ENCODE peak calls at places on chromosomes 4 and X, in seven cellular contexts. L is left ventricle myocardium inferior, V is stomach, B is K562, O is cardiac muscle cell, M is heart left ventricle, R is HFF-Myc. N is an unnamed sample.

GRCh38 chrX:49919617-49920016 is 2.8 kb upstream of the CLCN5 start:
- DNase-seq in L (peak; percentile 42), V (peak; percentile 55), B (peak; percentile 57), O (peak; percentile 89), M (peak; percentile 58), R (no peak), N (no peak)

GRCh38 chr4:175946472-175947116 is 119.0 kb upstream of the WDR17 start:
- DNase-seq in L (no peak), V (no peak), B (no peak), O (peak; percentile 46), M (no peak), R (no peak), N (no peak)

GRCh38 chr4:56906534-56906933 is 1.2 kb upstream of the REST start:
- DNase-seq in L (no peak), V (no peak), B (no peak), O (peak; percentile 9), M (no peak), R (no peak), N (no peak)

GRCh38 chrX:103688949-103689348 is 2.5 kb upstream of the MORF4L2 start:
- DNase-seq in L (no peak), V (no peak), B (peak; percentile 11), O (peak; percentile 59), M (no peak), R (no peak), N (no peak)

GRCh38 chrX:57595381-57595811 is 3.6 kb downstream of the ZXDB start:
- DNase-seq in L (no peak), V (no peak), B (no peak), O (peak; percentile 83), M (no peak), R (peak; percentile 22), N (no peak)

GRCh38 chr4:150385606-150386005 is 196.3 kb upstream of the MAB21L2 start:
- DNase-seq in L (no peak), V (no peak), B (no peak), O (peak; percentile 98), M (peak; percentile 26), R (peak; percentile 76), N (no peak)

GRCh38 chr4:143421609-143422008 is 84.9 kb downstream of the GAB1 start:
- DNase-seq in L (no peak), V (no peak), B (no peak), O (no peak), M (no peak), R (no peak), N (no peak)

GRCh38 chrX:48794993-48795501 is 6.8 kb upstream of the HDAC6 start:
- DNase-seq in L (no peak), V (no peak), B (peak; percentile 28), O (peak; percentile 67), M (no peak), R (peak; percentile 14), N (no peak)

GRCh38 chrX:102765217-102765616 is 44.7 kb downstream of the GPRASP3 start:
- DNase-seq in L (no peak), V (no peak), B (no peak), O (peak; percentile 84), M (no peak), R (peak; percentile 27), N (no peak)

GRCh38 chr4:152536545-152537182 is 772 bp upstream of the FBXW7 start:
- DNase-seq in L (no peak), V (no peak), B (peak; percentile 30), O (peak; percentile 49), M (no peak), R (no peak), N (no peak)

GRCh38 chrX:21883258-21883657 is 27.5 kb downstream of the YY2 start:
- DNase-seq in L (peak; percentile 13), V (no peak), B (no peak), O (peak; percentile 2), M (peak; percentile 29), R (no peak), N (no peak)

GRCh38 chr4:107876096-107876495 is 51.4 kb downstream of the SGMS2 start:
- DNase-seq in L (no peak), V (no peak), B (no peak), O (no peak), M (no peak), R (no peak), N (no peak)

GRCh38 chr4:151314509-151314908 is 10.9 kb downstream of the SH3D19 start:
- DNase-seq in L (no peak), V (no peak), B (no peak), O (no peak), M (no peak), R (no peak), N (no peak)

GRCh38 chr4:158410272-158410671 is 111.4 kb upstream of the RXFP1 start:
- DNase-seq in L (no peak), V (no peak), B (no peak), O (peak; percentile 36), M (no peak), R (no peak), N (no peak)

GRCh38 chr4:107467461-107467860 is 252.6 kb downstream of the PAPSS1 start:
- DNase-seq in L (no peak), V (no peak), B (no peak), O (no peak), M (no peak), R (no peak), N (no peak)

GRCh38 chr4:6562931-6563901 is 11.8 kb upstream of the MAN2B2 start:
- DNase-seq in L (no peak), V (no peak), B (peak; percentile 80), O (peak; percentile 7), M (no peak), R (no peak), N (no peak)

DNA sequence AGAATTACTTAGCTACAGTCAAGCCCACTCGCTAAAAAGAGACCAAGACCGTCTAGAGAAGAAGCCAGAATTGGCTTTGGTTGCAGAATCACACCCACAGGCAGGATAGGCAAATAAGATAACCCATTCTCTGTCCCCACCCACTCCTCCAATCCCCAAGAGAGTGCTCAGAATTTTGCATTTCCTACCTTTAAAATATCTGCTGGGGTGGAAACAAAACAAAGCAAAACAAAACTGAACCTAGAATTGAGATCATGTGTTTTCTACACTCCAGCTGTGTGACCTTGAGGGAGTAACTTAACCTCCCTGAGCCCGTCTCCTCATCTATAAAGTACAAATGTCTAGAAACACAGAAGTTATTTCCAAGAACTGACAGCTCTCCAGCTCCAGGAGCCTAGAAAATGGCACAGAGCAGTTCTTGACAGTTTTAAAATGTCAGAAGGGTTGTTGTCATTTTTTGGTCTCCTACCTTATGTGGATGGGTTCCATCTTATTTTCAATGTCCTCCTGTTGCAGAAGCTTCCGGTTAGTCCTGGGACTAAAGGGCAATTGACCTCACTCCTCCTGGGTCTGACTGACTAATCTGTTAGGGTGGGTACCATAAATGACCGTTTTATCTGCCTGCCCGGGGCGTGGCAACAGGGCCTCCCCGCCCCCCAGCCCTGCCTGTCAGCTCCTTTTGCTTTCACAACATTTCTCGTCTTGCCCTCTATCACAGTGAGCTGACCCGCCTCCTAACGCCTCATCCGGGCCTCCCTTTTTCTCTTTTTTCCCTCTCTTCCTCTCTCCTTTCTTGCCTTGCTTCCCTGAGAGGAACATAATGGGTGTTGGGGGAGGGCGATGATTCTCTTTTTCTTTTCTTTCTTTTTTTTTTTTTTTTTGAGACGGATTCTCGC is 114.0 kb downstream of the RBM47 start:
- DNase-seq in L (no peak), V (peak; percentile 72), B (peak; percentile 82), O (peak; percentile 71), M (no peak), R (no peak), N (peak; percentile 93)
- H3K4me3 ChIP-seq in L (no peak overlapping the region), V (peak overlapping the region; percentile 47), B (peak overlapping the region; percentile 34), O (no peak overlapping the region), M (no peak overlapping the region), R (no peak overlapping the region), N (peak overlapping the region; percentile 37)

DNA sequence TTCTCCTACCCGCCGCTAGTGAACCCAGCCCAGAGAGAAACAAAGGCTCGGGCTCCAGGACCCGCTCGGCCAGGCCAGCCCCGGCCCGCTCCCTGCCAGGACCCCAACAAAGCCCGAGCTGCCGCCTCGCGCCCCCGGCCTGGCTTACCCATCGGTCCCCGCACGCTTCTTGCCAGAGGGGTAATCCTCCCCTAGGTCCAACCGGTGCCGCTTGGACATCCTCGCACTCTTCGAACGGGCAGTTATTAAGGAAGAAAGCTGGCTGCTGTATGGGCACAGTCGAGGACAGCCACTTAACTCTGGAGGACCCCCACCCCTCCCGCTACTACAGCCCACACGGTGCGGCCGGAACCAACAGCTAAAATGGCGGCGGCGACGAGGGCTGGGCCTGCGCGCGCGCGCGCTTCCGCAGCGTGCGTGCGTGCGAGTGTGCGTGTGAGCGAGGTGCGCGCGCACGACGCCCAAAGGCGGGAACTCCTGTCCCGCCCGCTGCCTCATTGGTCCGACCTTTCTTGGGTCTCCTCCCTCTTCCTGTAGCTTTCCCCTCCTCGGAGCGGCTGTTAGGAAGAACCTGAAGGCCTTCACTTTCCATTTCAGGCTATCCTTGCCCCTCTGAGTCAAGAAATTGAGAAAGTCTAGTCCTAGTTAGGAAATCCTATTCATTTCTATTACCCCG is at the start of gene DHX15:
- DNase-seq in L (peak; percentile 96), V (peak; percentile 98), B (peak; percentile 92), O (peak; percentile 99), M (peak; percentile 97), R (peak; percentile 87), N (peak; percentile 93)
- TF ChIP-seq CTCF in L (no peak), V (no peak), B (no peak), O (no peak), M (no peak), R (no peak), N (no peak)

GRCh38 chr4:75935628-75936027 is 5.2 kb downstream of the NAAA start:
- DNase-seq in L (no peak), V (no peak), B (no peak), O (no peak), M (no peak), R (no peak), N (no peak)

GRCh38 chr4:75940692-75941253 is at the start of gene NAAA:
- DNase-seq in L (peak; percentile 81), V (peak; percentile 89), B (peak; percentile 71), O (peak; percentile 58), M (peak; percentile 81), R (no peak), N (no peak)

GRCh38 chr4:75939890-75940691 is 722 bp downstream of the NAAA start:
- DNase-seq in L (peak; percentile 80), V (peak; percentile 71), B (peak; percentile 84), O (peak; percentile 58), M (peak; percentile 86), R (no peak), N (no peak)
- H3K4me3 ChIP-seq in L (peak overlapping the region; percentile 85), V (peak overlapping the region; percentile 98), B (peak overlapping the region; percentile 59), O (peak overlapping the region; percentile 77), M (peak overlapping the region; percentile 84), R (peak overlapping the region; percentile 75), N (peak overlapping the region; percentile 62)

DNA sequence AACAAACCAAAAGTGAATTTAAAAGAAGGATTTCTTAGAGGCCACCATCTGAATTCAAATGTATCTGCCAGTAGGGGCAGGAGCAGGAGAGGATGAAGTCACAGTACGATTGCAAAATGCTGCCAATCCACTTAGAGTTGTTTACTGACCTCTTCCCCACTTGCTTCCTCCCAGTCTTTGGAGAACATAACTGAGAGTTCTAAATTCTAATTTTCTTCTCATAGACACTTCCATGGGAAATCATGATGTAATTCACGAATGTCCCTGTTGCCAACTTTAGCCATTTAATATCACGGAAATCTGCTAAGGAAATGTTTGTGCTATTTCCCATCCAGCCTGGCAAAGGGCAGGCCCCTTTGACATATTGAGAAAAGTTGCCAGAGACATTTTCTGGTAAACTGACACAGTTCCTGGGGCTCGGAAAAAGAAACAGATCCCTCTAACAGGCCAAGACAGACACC is 33.6 kb upstream of the NOCT start:
- DNase-seq in L (no peak), V (no peak), B (no peak), O (peak; percentile 93), M (peak; percentile 32), R (no peak), N (no peak)
- TF ChIP-seq CTCF in L (peak; percentile 58), V (no peak), B (no peak), O (peak; percentile 48), M (peak; percentile 12), R (no peak), N (no peak)

N was measured in GM12864.